ENCODE peak calls at places on chromosomes 4 and X, in four cellular contexts. One of them, this sample, is unnamed.
A peak's percentile ranks its signal among the peaks of the same experiment; 100 is the strongest.

GRCh38 chr4:36208884-36209473 is 35.3 kb downstream of the ARAP2 start:
- DNase-seq in mesenchymal stem cell: no peak
- DNase-seq in trophoblast cell: no peak
- DNase-seq in H9: no peak
- DNase-seq in this sample: no peak

GRCh38 chr4:104870495-104871228 is 276.0 kb upstream of the TET2 start:
- DNase-seq in H9: no peak
- DNase-seq in mesenchymal stem cell: no peak
- DNase-seq in trophoblast cell: no peak
- DNase-seq in this sample: no peak

GRCh38 chr4:86220137-86220536 is 139.7 kb downstream of the MAPK10 start:
- DNase-seq in H9: no peak
- DNase-seq in mesenchymal stem cell: peak; percentile 24
- DNase-seq in trophoblast cell: no peak
- DNase-seq in this sample: no peak

GRCh38 chrX:68939868-68940267 is 111.0 kb downstream of the EFNB1 start:
- DNase-seq in trophoblast cell: no peak
- DNase-seq in H9: peak; percentile 2
- DNase-seq in mesenchymal stem cell: no peak
- DNase-seq in this sample: no peak

GRCh38 chrX:119622356-119623232 is 16.4 kb upstream of the NKRF start:
- DNase-seq in H9: no peak
- DNase-seq in trophoblast cell: no peak
- DNase-seq in mesenchymal stem cell: peak; percentile 17
- DNase-seq in this sample: no peak

GRCh38 chr4:24226018-24226417 is 336.2 kb upstream of the PPARGC1A start:
- DNase-seq in H9: no peak
- DNase-seq in mesenchymal stem cell: peak; percentile 19
- DNase-seq in trophoblast cell: no peak
- DNase-seq in this sample: no peak

GRCh38 chrX:45824471-45824870 is 623.8 kb upstream of the DIPK2B start:
- DNase-seq in mesenchymal stem cell: peak; percentile 91
- DNase-seq in H9: no peak
- DNase-seq in trophoblast cell: peak; percentile 73
- DNase-seq in this sample: no peak

GRCh38 chr4:148166132-148166531 is 276.1 kb downstream of the NR3C2 start:
- DNase-seq in trophoblast cell: peak; percentile 60
- DNase-seq in mesenchymal stem cell: no peak
- DNase-seq in H9: no peak
- DNase-seq in this sample: no peak

GRCh38 chr4:71537551-71538065 is 198.8 kb downstream of the SLC4A4 start:
- DNase-seq in H9: no peak
- DNase-seq in trophoblast cell: no peak
- DNase-seq in mesenchymal stem cell: no peak
- DNase-seq in this sample: no peak

GRCh38 chr4:2484993-2485392 is 16.1 kb downstream of the RNF4 start:
- DNase-seq in H9: no peak
- DNase-seq in mesenchymal stem cell: no peak
- DNase-seq in trophoblast cell: no peak
- DNase-seq in this sample: no peak

GRCh38 chr4:16667464-16667863 is 231.0 kb downstream of the LDB2 start:
- DNase-seq in trophoblast cell: no peak
- DNase-seq in H9: no peak
- DNase-seq in mesenchymal stem cell: peak; percentile 68
- DNase-seq in this sample: no peak

DNA sequence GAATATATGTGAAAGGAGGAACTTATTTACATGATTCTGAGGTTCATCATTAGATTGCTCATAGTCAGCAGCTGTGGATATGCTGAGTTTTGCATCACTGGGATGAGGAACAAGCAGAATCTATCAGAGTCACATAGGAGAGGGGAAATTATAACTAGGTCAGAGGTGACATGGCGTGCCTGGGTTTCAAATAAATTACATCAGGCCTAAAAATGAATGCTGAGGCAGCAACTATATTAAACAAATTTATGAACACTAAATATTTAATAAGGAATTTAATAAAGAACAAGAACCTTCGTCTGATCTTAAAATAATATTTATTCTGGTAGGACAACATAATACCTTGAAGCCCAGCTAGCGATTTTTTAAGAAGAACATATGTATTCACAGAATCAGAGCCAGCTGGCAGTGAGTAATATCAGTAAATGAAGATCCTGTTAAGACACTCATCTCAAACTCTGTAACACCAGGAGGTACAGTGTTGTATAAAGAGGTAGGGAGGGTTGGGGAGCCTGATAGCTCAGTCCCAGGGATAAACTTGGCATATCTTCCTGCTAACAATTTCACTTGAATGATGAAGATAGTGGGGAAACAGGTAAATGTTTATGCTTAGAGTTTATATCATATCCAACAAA is 60.9 kb upstream of the HS3ST1 start:
- DNase-seq in H9: no peak
- DNase-seq in trophoblast cell: no peak
- DNase-seq in mesenchymal stem cell: no peak
- DNase-seq in this sample: no peak
- H3K9ac ChIP-seq in H9: no peak overlapping the region
- H3K9ac ChIP-seq in trophoblast cell: no peak overlapping the region
- H3K9ac ChIP-seq in mesenchymal stem cell: no peak overlapping the region
- H3K9ac ChIP-seq in this sample: no peak overlapping the region

GRCh38 chrX:51395474-51395806 is 62.8 kb downstream of the NUDT10 start:
- DNase-seq in mesenchymal stem cell: no peak
- DNase-seq in trophoblast cell: no peak
- DNase-seq in H9: no peak
- DNase-seq in this sample: no peak
- H3K27ac ChIP-seq in mesenchymal stem cell: no peak overlapping the region
- H3K27ac ChIP-seq in trophoblast cell: no peak overlapping the region
- H3K27ac ChIP-seq in H9: no peak overlapping the region
- H3K27ac ChIP-seq in this sample: no peak overlapping the region

GRCh38 chr4:187827631-187828030 is 167.9 kb upstream of the ZFP42 start:
- DNase-seq in H9: no peak
- DNase-seq in mesenchymal stem cell: no peak
- DNase-seq in trophoblast cell: no peak
- DNase-seq in this sample: no peak
- H3K14ac ChIP-seq in H9: no peak overlapping the region
- H3K14ac ChIP-seq in mesenchymal stem cell: no peak overlapping the region
- H3K14ac ChIP-seq in trophoblast cell: no peak overlapping the region
- H3K14ac ChIP-seq in this sample: no peak overlapping the region

DNA sequence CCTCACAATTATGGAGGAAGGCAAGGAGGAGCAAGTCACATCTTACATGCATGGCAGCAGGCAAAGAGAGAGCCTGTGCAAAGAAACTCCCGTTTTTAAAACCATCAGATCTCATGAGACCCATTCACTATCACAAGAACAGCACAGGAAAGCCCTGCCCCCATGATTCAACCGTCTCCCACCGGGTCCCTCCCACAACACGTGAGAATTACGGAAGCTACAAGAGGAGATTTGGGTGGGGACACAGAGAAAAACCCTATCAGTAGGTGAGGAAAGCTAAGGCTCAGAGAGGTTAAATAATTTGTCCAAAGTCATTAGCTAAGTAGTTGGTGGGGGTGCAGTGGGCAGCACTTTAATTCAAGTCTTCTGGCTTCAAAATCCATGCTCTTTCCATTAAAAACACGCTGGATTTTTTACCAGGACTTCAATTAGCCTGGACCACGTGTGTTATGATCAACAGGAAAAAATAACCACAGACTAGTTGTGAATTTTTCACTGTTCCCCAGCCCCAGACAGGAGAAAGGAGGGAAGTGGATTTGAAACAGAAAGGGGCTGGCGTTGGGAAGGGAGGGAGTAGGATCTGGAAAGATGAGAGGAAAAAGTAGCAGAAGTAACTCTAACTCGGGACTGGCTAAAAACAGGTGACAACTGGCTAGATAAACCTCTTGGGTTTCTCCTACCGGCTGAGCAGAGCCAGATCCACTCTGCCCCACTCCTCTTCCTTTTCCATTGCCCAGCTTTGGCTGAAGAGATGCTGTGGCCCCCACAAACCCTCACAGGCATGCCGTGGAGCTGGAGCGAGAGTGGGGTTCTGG is 986 bp downstream of the MTMR8 start:
- DNase-seq in mesenchymal stem cell: no peak
- DNase-seq in trophoblast cell: no peak
- DNase-seq in H9: peak; percentile 26
- DNase-seq in this sample: no peak
- H3K9ac ChIP-seq in mesenchymal stem cell: peak overlapping the region; percentile 79
- H3K9ac ChIP-seq in trophoblast cell: no peak overlapping the region
- H3K9ac ChIP-seq in H9: peak overlapping the region; percentile 38
- H3K9ac ChIP-seq in this sample: no peak overlapping the region

GRCh38 chr4:183105092-183105491 is 6.0 kb downstream of the WWC2 start:
- DNase-seq in H9: peak; percentile 59
- DNase-seq in mesenchymal stem cell: no peak
- DNase-seq in trophoblast cell: no peak
- DNase-seq in this sample: no peak
- H3K27ac ChIP-seq in H9: peak overlapping the region; percentile 86
- H3K27ac ChIP-seq in mesenchymal stem cell: no peak overlapping the region
- H3K27ac ChIP-seq in trophoblast cell: no peak overlapping the region
- H3K27ac ChIP-seq in this sample: no peak overlapping the region

GRCh38 chrX:154481911-154482601 is 3.0 kb upstream of the LAGE3 start:
- DNase-seq in H9: peak; percentile 26
- DNase-seq in trophoblast cell: no peak
- DNase-seq in mesenchymal stem cell: no peak
- DNase-seq in this sample: no peak

GRCh38 chrX:154481195-154481594 is 2.1 kb upstream of the LAGE3 start:
- DNase-seq in trophoblast cell: no peak
- DNase-seq in H9: no peak
- DNase-seq in mesenchymal stem cell: no peak
- DNase-seq in this sample: no peak

GRCh38 chrX:154477891-154478477 is 1.1 kb downstream of the LAGE3 start:
- DNase-seq in H9: peak; percentile 24
- DNase-seq in trophoblast cell: no peak
- DNase-seq in mesenchymal stem cell: no peak
- DNase-seq in this sample: no peak

GRCh38 chrX:154476821-154477220 is 2.3 kb downstream of the LAGE3 start:
- DNase-seq in mesenchymal stem cell: no peak
- DNase-seq in trophoblast cell: no peak
- DNase-seq in H9: no peak
- DNase-seq in this sample: no peak

GRCh38 chrX:154478728-154479622 is at the start of gene LAGE3:
- DNase-seq in mesenchymal stem cell: peak; percentile 88
- DNase-seq in H9: peak; percentile 89
- DNase-seq in trophoblast cell: peak; percentile 85
- DNase-seq in this sample: peak; percentile 78
- H3K14ac ChIP-seq in mesenchymal stem cell: peak within 1 kb of the TSS; percentile 32
- H3K14ac ChIP-seq in H9: peak within 1 kb of the TSS; percentile 91
- H3K14ac ChIP-seq in trophoblast cell: peak within 1 kb of the TSS; percentile 30
- H3K14ac ChIP-seq in this sample: no peak within 1 kb of the TSS

GRCh38 chr4:84878090-84878489 is 88.4 kb downstream of the WDFY3 start:
- DNase-seq in trophoblast cell: no peak
- DNase-seq in mesenchymal stem cell: peak; percentile 83
- DNase-seq in H9: no peak
- DNase-seq in this sample: no peak
- H3K9ac ChIP-seq in trophoblast cell: no peak overlapping the region
- H3K9ac ChIP-seq in mesenchymal stem cell: peak overlapping the region; percentile 70
- H3K9ac ChIP-seq in H9: no peak overlapping the region
- H3K9ac ChIP-seq in this sample: no peak overlapping the region

This sample was measured in neuronal stem cell.